ENCODE peak calls at places on chromosome 7, in nine cellular contexts. L is mesendoderm, M is brain microvascular endothelial cell, S is hepatocyte, Y is aorta, N is endodermal cell, Q is tibial artery, W is neural progenitor cell, O is thoracic aorta. T is an unnamed sample.

GRCh38 chr7:100373261-100373831 is at the start of gene PILRA:
- DNase-seq in L (no peak), M (no peak), S (no peak), Y (no peak), N (no peak), Q (no peak), W (no peak), O (no peak), T (no peak)

GRCh38 chr7:46680147-46680546 is 759.1 kb upstream of the IGFBP3 start:
- DNase-seq in L (no peak), M (no peak), S (no peak), Y (no peak), N (no peak), Q (no peak), W (no peak), O (no peak), T (no peak)

GRCh38 chr7:43926193-43927043 is at the start of gene UBE2D4:
- DNase-seq in L (peak), M (peak), S (peak), Y (peak), N (peak), Q (peak), W (peak), O (no peak), T (peak)

GRCh38 chr7:70736715-70737460 is 395.1 kb upstream of the GALNT17 start:
- DNase-seq in L (no peak), M (peak), S (no peak), Y (no peak), N (no peak), Q (no peak), W (no peak), O (no peak), T (no peak)

GRCh38 chr7:17275749-17276671 is 22.4 kb upstream of the AHR start:
- DNase-seq in L (no peak), M (peak), S (peak), Y (no peak), N (no peak), Q (no peak), W (no peak), O (no peak), T (peak)

GRCh38 chr7:139725843-139726484 is 51.8 kb downstream of the HIPK2 start:
- DNase-seq in L (no peak), M (no peak), S (no peak), Y (no peak), N (peak), Q (peak), W (no peak), O (no peak), T (no peak)

GRCh38 chr7:122886357-122887081 is at the start of gene CADPS2:
- DNase-seq in L (peak), M (peak), S (peak), Y (peak), N (peak), Q (peak), W (peak), O (peak), T (peak)

GRCh38 chr7:148697950-148698396 is 730 bp upstream of the CUL1 start:
- DNase-seq in L (peak), M (no peak), S (no peak), Y (no peak), N (no peak), Q (no peak), W (no peak), O (no peak), T (peak)

GRCh38 chr7:43784030-43785001 is 25.8 kb downstream of the BLVRA start:
- DNase-seq in L (no peak), M (peak), S (no peak), Y (no peak), N (no peak), Q (peak), W (no peak), O (no peak), T (no peak)

GRCh38 chr7:22256702-22257101 is 100.3 kb downstream of the RAPGEF5 start:
- DNase-seq in L (no peak), M (no peak), S (no peak), Y (no peak), N (no peak), Q (no peak), W (no peak), O (no peak), T (peak)

GRCh38 chr7:80150621-80151273 is 16.1 kb downstream of the GNAI1 start:
- DNase-seq in L (peak), M (peak), S (no peak), Y (no peak), N (no peak), Q (no peak), W (no peak), O (no peak), T (no peak)

GRCh38 chr7:156156734-156157408 is 344.6 kb upstream of the SHH start:
- DNase-seq in L (peak), M (peak), S (peak), Y (peak), N (peak), Q (no peak), W (peak), O (no peak), T (peak)

GRCh38 chr7:99143522-99143852 is 421 bp downstream of the SMURF1 start:
- DNase-seq in L (no peak), M (no peak), S (no peak), Y (no peak), N (no peak), Q (no peak), W (no peak), O (no peak), T (no peak)

GRCh38 chr7:99140813-99141212 is 3.1 kb downstream of the SMURF1 start:
- DNase-seq in L (no peak), M (no peak), S (no peak), Y (no peak), N (no peak), Q (no peak), W (no peak), O (no peak), T (no peak)

GRCh38 chr7:99141756-99142726 is 1.9 kb downstream of the SMURF1 start:
- DNase-seq in L (peak), M (peak), S (peak), Y (peak), N (peak), Q (peak), W (peak), O (peak), T (peak)

GRCh38 chr7:99142727-99143521 is 984 bp downstream of the SMURF1 start:
- DNase-seq in L (peak), M (peak), S (peak), Y (peak), N (peak), Q (peak), W (peak), O (peak), T (peak)

DNA sequence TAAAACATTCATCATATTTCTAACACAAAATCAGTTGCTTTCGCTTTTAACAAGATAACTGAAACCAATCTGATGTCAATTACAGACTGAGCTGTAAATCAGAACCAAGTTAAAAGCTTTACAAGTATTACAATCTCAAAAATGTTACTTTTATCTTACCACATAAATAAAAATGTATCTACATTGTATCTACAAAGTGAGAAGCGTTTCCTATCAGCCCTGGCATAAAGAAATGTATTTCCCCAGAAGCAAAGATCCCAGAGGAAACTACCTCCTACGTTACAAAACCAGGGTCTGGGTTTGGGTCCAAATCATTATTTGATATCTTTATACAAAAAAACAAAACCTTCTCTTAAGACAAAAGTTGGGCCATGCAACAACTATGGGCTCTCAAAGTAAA is 2.6 kb downstream of the SMURF1 start:
- DNase-seq in L (no peak), M (no peak), S (no peak), Y (no peak), N (no peak), Q (no peak), W (no peak), O (no peak), T (no peak)
- H3K4me3 ChIP-seq in L (no peak), M (peak), S (no peak), Y (peak), N (peak), Q (peak), W (peak), O (peak), T (peak)

DNA sequence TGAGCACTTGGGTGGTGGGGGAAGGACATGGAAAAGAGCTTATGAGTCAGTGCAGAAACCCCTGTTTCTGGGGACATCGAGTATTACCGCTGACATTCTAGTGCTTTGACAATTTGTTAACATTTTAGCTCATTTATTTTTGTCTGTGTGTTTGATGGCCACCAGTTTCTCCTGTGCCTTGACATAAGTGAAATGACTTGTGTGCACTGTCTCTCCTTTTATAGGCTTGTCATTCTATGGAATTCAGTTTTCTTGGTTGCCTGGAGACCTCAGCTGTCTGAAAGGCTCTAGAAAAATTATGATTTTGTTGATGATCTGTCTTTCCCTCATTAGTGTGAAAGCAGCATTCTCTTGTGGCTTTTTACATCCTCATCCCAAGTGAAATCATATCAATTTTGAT is 190.0 kb upstream of the SMIM30 start:
- DNase-seq in L (no peak), M (no peak), S (no peak), Y (no peak), N (no peak), Q (no peak), W (no peak), O (no peak), T (no peak)
- H3K27ac ChIP-seq in L (no peak), M (no peak), S (no peak), Y (no peak), N (no peak), Q (no peak), W (no peak), O (no peak), T (no peak)

GRCh38 chr7:6708304-6708703 is 1.6 kb upstream of the ZNF12 start:
- DNase-seq in L (no peak), M (no peak), S (no peak), Y (no peak), N (no peak), Q (no peak), W (no peak), O (no peak), T (no peak)

GRCh38 chr7:6709808-6710207 is 3.1 kb upstream of the ZNF12 start:
- DNase-seq in L (no peak), M (no peak), S (no peak), Y (no peak), N (no peak), Q (no peak), W (no peak), O (no peak), T (peak)

GRCh38 chr7:6700793-6701192 is 6.0 kb downstream of the ZNF12 start:
- DNase-seq in L (no peak), M (no peak), S (no peak), Y (no peak), N (no peak), Q (no peak), W (no peak), O (no peak), T (no peak)

GRCh38 chr7:6706666-6707407 is at the start of gene ZNF12:
- DNase-seq in L (peak), M (peak), S (peak), Y (peak), N (peak), Q (peak), W (peak), O (peak), T (peak)

GRCh38 chr7:6705959-6706665 is 635 bp downstream of the ZNF12 start:
- DNase-seq in L (peak), M (peak), S (peak), Y (peak), N (peak), Q (no peak), W (peak), O (no peak), T (peak)
- H3K4me3 ChIP-seq in L (peak), M (peak), S (peak), Y (peak), N (peak), Q (peak), W (peak), O (peak), T (peak)

GRCh38 chr7:85021090-85021704 is 165.7 kb downstream of the SEMA3D start:
- DNase-seq in L (no peak), M (no peak), S (peak), Y (no peak), N (no peak), Q (no peak), W (peak), O (no peak), T (peak)

GRCh38 chr7:85018498-85018897 is 168.4 kb downstream of the SEMA3D start:
- DNase-seq in L (no peak), M (no peak), S (no peak), Y (no peak), N (no peak), Q (no peak), W (no peak), O (no peak), T (no peak)

GRCh38 chr7:85019176-85019575 is 167.7 kb downstream of the SEMA3D start:
- DNase-seq in L (peak), M (no peak), S (no peak), Y (no peak), N (no peak), Q (no peak), W (no peak), O (no peak), T (no peak)

GRCh38 chr7:85022064-85022697 is 164.7 kb downstream of the SEMA3D start:
- DNase-seq in L (no peak), M (no peak), S (no peak), Y (no peak), N (no peak), Q (no peak), W (no peak), O (no peak), T (no peak)

GRCh38 chr7:85019778-85020177 is 167.1 kb downstream of the SEMA3D start:
- DNase-seq in L (peak), M (no peak), S (no peak), Y (no peak), N (no peak), Q (no peak), W (no peak), O (no peak), T (no peak)
- H3K27ac ChIP-seq in L (no peak), M (no peak), S (peak), Y (no peak), N (no peak), Q (no peak), W (no peak), O (no peak), T (no peak)

DNA sequence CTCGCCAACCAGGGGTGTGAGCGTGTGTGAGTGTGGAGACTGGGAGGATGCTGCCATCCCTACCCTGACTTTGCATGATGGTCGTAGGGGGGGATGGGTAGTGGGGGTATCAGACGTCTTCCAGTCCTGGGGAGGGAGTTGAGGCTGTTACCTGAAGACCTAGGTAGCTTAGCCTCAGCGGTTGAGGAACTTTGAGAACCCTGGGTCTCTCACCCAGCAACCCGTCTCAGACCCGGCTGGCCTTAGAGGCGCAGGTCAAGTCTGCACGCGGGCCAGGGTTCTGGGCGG is 2.7 kb downstream of the SLC4A2 start:
- DNase-seq in L (no peak), M (no peak), S (no peak), Y (no peak), N (no peak), Q (no peak), W (no peak), O (no peak), T (no peak)
- H3K4me3 ChIP-seq in L (peak), M (peak), S (no peak), Y (no peak), N (peak), Q (no peak), W (peak), O (no peak), T (no peak)

DNA sequence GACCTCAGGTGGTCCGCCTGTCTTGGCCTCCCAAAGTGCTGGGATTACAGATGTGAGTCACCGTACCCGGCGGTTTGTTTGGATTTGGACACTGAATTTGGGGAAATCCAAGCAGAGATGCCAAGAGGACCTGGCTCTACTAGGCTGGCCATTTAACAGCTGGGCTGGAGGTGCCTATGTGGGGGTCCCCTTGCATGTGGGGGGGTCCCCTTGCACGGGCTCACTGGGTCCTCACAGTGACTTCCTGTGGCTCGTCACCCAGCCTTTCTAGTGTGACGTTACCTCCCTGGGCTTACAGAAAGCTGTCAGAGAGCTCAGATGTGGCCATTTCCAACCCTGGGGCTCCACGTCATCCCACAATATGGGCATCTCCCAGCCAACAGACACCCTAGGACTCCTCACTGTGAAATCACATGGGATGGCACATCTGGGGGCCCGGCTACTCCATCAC is 49.3 kb upstream of the GNA12 start:
- DNase-seq in L (no peak), M (no peak), S (no peak), Y (no peak), N (no peak), Q (no peak), W (no peak), O (no peak), T (no peak)
- H3K27ac ChIP-seq in L (no peak), M (no peak), S (no peak), Y (no peak), N (no peak), Q (no peak), W (no peak), O (no peak), T (no peak)

GRCh38 chr7:74032624-74033371 is 4.8 kb downstream of the ELN start:
- DNase-seq in L (no peak), M (no peak), S (no peak), Y (peak), N (no peak), Q (no peak), W (no peak), O (no peak), T (no peak)
- H3K4me3 ChIP-seq in L (no peak), M (no peak), S (no peak), Y (peak), N (no peak), Q (peak), W (no peak), O (peak), T (no peak)

DNA sequence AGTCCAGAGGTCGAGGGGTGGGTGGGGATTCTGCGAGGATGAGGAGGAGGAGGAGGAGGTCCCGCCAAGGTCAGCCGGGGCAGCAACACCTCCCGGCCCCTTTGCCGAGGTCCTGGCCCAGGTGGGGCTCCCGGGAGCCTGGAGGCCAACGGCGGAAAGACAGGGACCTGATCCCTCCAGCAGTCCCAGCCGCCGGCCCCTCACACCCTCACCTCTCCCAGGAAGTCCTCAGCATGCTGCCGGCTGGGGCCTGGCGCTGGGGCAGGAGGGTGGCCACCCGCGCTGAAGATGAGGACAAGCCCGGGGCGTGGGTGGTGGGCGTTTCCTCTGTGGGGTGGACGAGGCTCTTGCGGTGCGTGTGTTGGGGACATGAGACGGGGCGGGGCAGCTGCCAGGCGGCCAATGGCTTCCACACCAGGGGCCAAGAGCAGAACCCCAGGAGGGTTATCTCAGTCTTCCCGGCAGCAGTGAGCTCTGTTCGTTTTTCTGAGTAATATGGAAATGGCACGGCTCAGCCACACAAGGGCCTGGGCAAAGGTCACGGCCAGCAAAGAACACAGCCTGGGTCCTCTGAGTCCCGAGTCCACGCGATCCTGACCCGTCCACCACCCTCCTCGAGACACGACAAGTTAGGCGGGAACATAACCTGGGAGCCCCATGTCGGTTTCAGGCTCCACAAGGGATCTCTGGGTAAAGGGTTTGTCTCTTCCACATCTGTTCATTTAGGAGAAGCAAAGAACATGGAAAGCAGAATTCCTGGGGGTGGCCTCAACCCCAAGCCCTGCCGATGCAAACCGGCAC is 82.9 kb upstream of the PDGFA start:
- DNase-seq in L (no peak), M (no peak), S (peak), Y (peak), N (peak), Q (peak), W (no peak), O (no peak), T (no peak)
- H3K27ac ChIP-seq in L (peak), M (no peak), S (peak), Y (peak), N (no peak), Q (peak), W (no peak), O (peak), T (no peak)

GRCh38 chr7:151850484-151851159 is 26.3 kb downstream of the PRKAG2 start:
- DNase-seq in L (no peak), M (no peak), S (no peak), Y (peak), N (no peak), Q (no peak), W (no peak), O (no peak), T (no peak)

GRCh38 chr7:151851160-151851751 is 25.7 kb downstream of the PRKAG2 start:
- DNase-seq in L (no peak), M (no peak), S (no peak), Y (peak), N (no peak), Q (no peak), W (no peak), O (no peak), T (no peak)

GRCh38 chr7:151852486-151853396 is 24.2 kb downstream of the PRKAG2 start:
- DNase-seq in L (no peak), M (no peak), S (no peak), Y (peak), N (no peak), Q (no peak), W (no peak), O (no peak), T (no peak)

GRCh38 chr7:151849879-151850260 is 27.0 kb downstream of the PRKAG2 start:
- DNase-seq in L (no peak), M (no peak), S (no peak), Y (peak), N (no peak), Q (no peak), W (no peak), O (no peak), T (no peak)

DNA sequence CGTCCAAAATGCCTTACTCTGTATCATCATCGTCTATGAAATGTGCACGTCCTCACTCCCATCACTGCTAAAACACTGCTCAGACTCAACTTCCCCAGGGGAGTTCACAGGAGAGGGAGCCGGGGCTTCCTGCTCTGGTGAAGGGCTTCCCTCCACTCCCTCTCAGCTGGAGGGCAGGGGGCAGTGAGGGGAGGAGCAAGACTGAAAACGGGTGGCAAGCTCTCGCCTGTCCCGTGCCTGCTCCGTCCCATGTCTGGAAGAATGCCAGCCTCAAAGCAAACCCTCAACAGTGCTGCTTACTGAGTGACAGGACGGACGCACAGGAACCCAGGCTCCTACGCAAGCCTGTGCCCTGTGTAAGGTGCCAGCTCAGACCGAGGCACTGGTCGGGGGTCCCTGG is 25.1 kb downstream of the PRKAG2 start:
- DNase-seq in L (no peak), M (no peak), S (no peak), Y (peak), N (no peak), Q (peak), W (no peak), O (no peak), T (no peak)
- H3K4me3 ChIP-seq in L (no peak), M (no peak), S (no peak), Y (no peak), N (no peak), Q (no peak), W (no peak), O (peak), T (no peak)

T was measured in A673.